ENCODE peak calls at places on chromosomes 13 and 19, in eight cellular contexts. One of them, this sample, is unnamed.

GRCh38 chr19:4713384-4713951 is 10.2 kb downstream of the DPP9 start:
- DNase-seq in amniotic stem cell: peak
- DNase-seq in Kasumi-1: no peak
- DNase-seq in glutamatergic neuron: no peak
- DNase-seq in C1 segment of cervical spinal cord: no peak
- DNase-seq in stomach: peak
- DNase-seq in NCI-H1417 treated with DMSO at 0.1 percent for 48 hours: no peak
- DNase-seq in brain pericyte: no peak
- DNase-seq in this sample: no peak

GRCh38 chr13:36559388-36559787 is 114.4 kb upstream of the SERTM1 start:
- DNase-seq in amniotic stem cell: no peak
- DNase-seq in NCI-H1417 treated with DMSO at 0.1 percent for 48 hours: no peak
- DNase-seq in glutamatergic neuron: no peak
- DNase-seq in Kasumi-1: no peak
- DNase-seq in brain pericyte: no peak
- DNase-seq in stomach: no peak
- DNase-seq in C1 segment of cervical spinal cord: no peak
- DNase-seq in this sample: no peak

GRCh38 chr19:38277969-38278680 is 13.8 kb downstream of the SPINT2 start:
- DNase-seq in C1 segment of cervical spinal cord: no peak
- DNase-seq in Kasumi-1: no peak
- DNase-seq in brain pericyte: no peak
- DNase-seq in glutamatergic neuron: no peak
- DNase-seq in NCI-H1417 treated with DMSO at 0.1 percent for 48 hours: no peak
- DNase-seq in stomach: peak
- DNase-seq in amniotic stem cell: no peak
- DNase-seq in this sample: no peak

GRCh38 chr19:616732-617526 is 16.4 kb downstream of the POLRMT start:
- DNase-seq in NCI-H1417 treated with DMSO at 0.1 percent for 48 hours: no peak
- DNase-seq in glutamatergic neuron: no peak
- DNase-seq in brain pericyte: no peak
- DNase-seq in amniotic stem cell: no peak
- DNase-seq in Kasumi-1: no peak
- DNase-seq in C1 segment of cervical spinal cord: no peak
- DNase-seq in stomach: no peak
- DNase-seq in this sample: no peak

GRCh38 chr13:100088282-100088647 is 628 bp upstream of the PCCA start:
- DNase-seq in Kasumi-1: no peak
- DNase-seq in NCI-H1417 treated with DMSO at 0.1 percent for 48 hours: no peak
- DNase-seq in brain pericyte: no peak
- DNase-seq in glutamatergic neuron: no peak
- DNase-seq in amniotic stem cell: no peak
- DNase-seq in C1 segment of cervical spinal cord: no peak
- DNase-seq in stomach: no peak
- DNase-seq in this sample: no peak

GRCh38 chr19:29687244-29687896 is 22.1 kb downstream of the PLEKHF1 start:
- DNase-seq in brain pericyte: peak
- DNase-seq in glutamatergic neuron: no peak
- DNase-seq in amniotic stem cell: peak
- DNase-seq in NCI-H1417 treated with DMSO at 0.1 percent for 48 hours: no peak
- DNase-seq in C1 segment of cervical spinal cord: no peak
- DNase-seq in Kasumi-1: peak
- DNase-seq in stomach: no peak
- DNase-seq in this sample: no peak

GRCh38 chr19:5143471-5144411 is 174.8 kb downstream of the KDM4B start:
- DNase-seq in C1 segment of cervical spinal cord: no peak
- DNase-seq in NCI-H1417 treated with DMSO at 0.1 percent for 48 hours: no peak
- DNase-seq in amniotic stem cell: no peak
- DNase-seq in glutamatergic neuron: peak
- DNase-seq in brain pericyte: no peak
- DNase-seq in Kasumi-1: no peak
- DNase-seq in stomach: no peak
- DNase-seq in this sample: no peak

GRCh38 chr13:90968510-90968909 is 379.0 kb upstream of the MIR17HG start:
- DNase-seq in stomach: no peak
- DNase-seq in C1 segment of cervical spinal cord: no peak
- DNase-seq in amniotic stem cell: no peak
- DNase-seq in glutamatergic neuron: peak
- DNase-seq in brain pericyte: no peak
- DNase-seq in NCI-H1417 treated with DMSO at 0.1 percent for 48 hours: no peak
- DNase-seq in Kasumi-1: peak
- DNase-seq in this sample: peak

GRCh38 chr19:6227156-6227940 is 52.4 kb downstream of the MLLT1 start:
- DNase-seq in NCI-H1417 treated with DMSO at 0.1 percent for 48 hours: no peak
- DNase-seq in stomach: no peak
- DNase-seq in Kasumi-1: no peak
- DNase-seq in glutamatergic neuron: no peak
- DNase-seq in amniotic stem cell: no peak
- DNase-seq in C1 segment of cervical spinal cord: no peak
- DNase-seq in brain pericyte: no peak
- DNase-seq in this sample: no peak

This sample was measured in pons.